ENCODE peak calls at places on chromosomes 13 and 19, in four cellular contexts. One of them, this sample, is unnamed. For H3K4me1 and H3K27me3, the result is how much of the 10 kb centered on the place peaks cover.

GRCh38 chr19:43464089-43464775 is 1.2 kb downstream of the LYPD3 start:
- DNase-seq in right cardiac atrium: peak
- DNase-seq in PC-3: no peak
- DNase-seq in psoas muscle: peak
- DNase-seq in this sample: peak

GRCh38 chr19:53879145-53880037 is 2.6 kb upstream of the PRKCG start:
- DNase-seq in psoas muscle: peak
- DNase-seq in PC-3: peak
- DNase-seq in right cardiac atrium: peak
- DNase-seq in this sample: peak

GRCh38 chr13:48131481-48131992 is 36.6 kb upstream of the MED4 start:
- DNase-seq in psoas muscle: no peak
- DNase-seq in PC-3: no peak
- DNase-seq in right cardiac atrium: no peak
- DNase-seq in this sample: no peak

GRCh38 chr13:45928843-45929242 is 77.3 kb upstream of the SIAH3 start:
- DNase-seq in right cardiac atrium: no peak
- DNase-seq in psoas muscle: no peak
- DNase-seq in PC-3: peak
- DNase-seq in this sample: peak

GRCh38 chr19:29519146-29519545 is 6.6 kb upstream of the VSTM2B start:
- DNase-seq in psoas muscle: no peak
- DNase-seq in PC-3: no peak
- DNase-seq in right cardiac atrium: peak
- DNase-seq in this sample: no peak

GRCh38 chr13:34343413-34343812 is 525.5 kb downstream of the RFC3 start:
- DNase-seq in psoas muscle: no peak
- DNase-seq in PC-3: no peak
- DNase-seq in right cardiac atrium: no peak
- DNase-seq in this sample: no peak

GRCh38 chr13:74288361-74288911 is 154.2 kb upstream of the KLF12 start:
- DNase-seq in right cardiac atrium: peak
- DNase-seq in PC-3: no peak
- DNase-seq in psoas muscle: peak
- DNase-seq in this sample: no peak

GRCh38 chr19:10461047-10461949 is 41.0 kb downstream of the PDE4A start:
- DNase-seq in psoas muscle: peak
- DNase-seq in right cardiac atrium: peak
- DNase-seq in PC-3: peak
- DNase-seq in this sample: peak

GRCh38 chr19:11848594-11849263 is at the start of gene ZNF439:
- DNase-seq in PC-3: peak
- DNase-seq in psoas muscle: peak
- DNase-seq in right cardiac atrium: peak
- DNase-seq in this sample: peak

GRCh38 chr19:9981406-9982260 is 28.7 kb downstream of the COL5A3 start:
- DNase-seq in right cardiac atrium: no peak
- DNase-seq in psoas muscle: no peak
- DNase-seq in PC-3: no peak
- DNase-seq in this sample: no peak

GRCh38 chr13:72782717-72783116 is 784 bp downstream of the PIBF1 start:
- DNase-seq in PC-3: no peak
- DNase-seq in psoas muscle: no peak
- DNase-seq in right cardiac atrium: no peak
- DNase-seq in this sample: peak

DNA sequence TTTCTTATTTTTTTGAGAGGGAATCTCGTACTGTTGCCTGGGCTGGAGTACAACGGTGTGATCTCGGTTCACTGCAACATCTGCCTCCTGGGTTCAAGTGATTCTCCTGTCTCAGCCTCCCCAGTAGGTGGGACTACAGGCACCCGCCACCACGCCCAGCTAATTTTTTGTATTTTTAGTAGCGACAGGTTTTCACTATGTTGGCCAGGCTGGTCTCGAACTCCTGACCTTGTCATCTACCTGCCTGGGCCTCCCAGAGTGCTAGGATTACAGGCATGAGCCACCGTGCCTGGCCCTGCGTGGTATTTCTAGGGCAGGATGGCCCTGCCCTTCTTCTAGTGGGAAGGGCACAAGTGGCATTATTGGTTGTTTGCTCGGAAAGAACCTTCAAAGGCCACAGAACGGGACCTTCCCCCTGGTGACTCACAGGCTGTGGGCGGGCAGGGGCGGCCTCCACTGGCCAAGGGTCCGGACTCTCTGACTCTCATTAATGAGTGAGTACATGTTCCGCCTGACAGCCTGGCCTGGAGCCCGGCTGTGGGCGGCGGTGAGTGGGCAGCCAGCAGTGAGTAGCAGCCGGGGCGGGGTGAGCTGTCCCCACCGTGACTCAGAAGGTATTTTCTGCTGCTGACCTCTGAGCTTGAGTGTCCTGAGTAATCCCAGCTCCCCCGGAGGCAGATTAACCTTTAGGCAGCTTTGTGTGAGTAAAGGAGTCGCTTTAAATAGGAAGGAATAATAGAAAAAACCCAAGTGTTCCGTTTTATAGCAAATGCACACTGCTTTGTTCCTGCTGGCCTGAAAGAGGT is 5.1 kb downstream of the DOT1L start:
- DNase-seq in psoas muscle: peak
- DNase-seq in right cardiac atrium: peak
- DNase-seq in PC-3: peak
- DNase-seq in this sample: peak
- H3K4me1 ChIP-seq in psoas muscle: half or more
- H3K4me1 ChIP-seq in right cardiac atrium: under half
- H3K4me1 ChIP-seq in PC-3: under half
- H3K4me1 ChIP-seq in this sample: half or more

GRCh38 chr19:13503570-13504235 is 2.6 kb downstream of the CACNA1A start:
- DNase-seq in psoas muscle: no peak
- DNase-seq in right cardiac atrium: no peak
- DNase-seq in PC-3: no peak
- DNase-seq in this sample: no peak
- H3K27me3 ChIP-seq in psoas muscle: under half
- H3K27me3 ChIP-seq in right cardiac atrium: under half
- H3K27me3 ChIP-seq in PC-3: half or more
- H3K27me3 ChIP-seq in this sample: under half

GRCh38 chr13:28489536-28489935 is 5.4 kb downstream of the FLT1 start:
- DNase-seq in right cardiac atrium: no peak
- DNase-seq in psoas muscle: no peak
- DNase-seq in PC-3: no peak
- DNase-seq in this sample: peak
- H3K4me3 ChIP-seq in right cardiac atrium: peak
- H3K4me3 ChIP-seq in psoas muscle: peak
- H3K4me3 ChIP-seq in PC-3: no peak
- H3K4me3 ChIP-seq in this sample: no peak

GRCh38 chr19:6531163-6531955 is 533 bp downstream of the TNFSF9 start:
- DNase-seq in psoas muscle: no peak
- DNase-seq in PC-3: no peak
- DNase-seq in right cardiac atrium: peak
- DNase-seq in this sample: no peak
- H3K4me1 ChIP-seq in psoas muscle: under half
- H3K4me1 ChIP-seq in PC-3: under half
- H3K4me1 ChIP-seq in right cardiac atrium: under half
- H3K4me1 ChIP-seq in this sample: under half

DNA sequence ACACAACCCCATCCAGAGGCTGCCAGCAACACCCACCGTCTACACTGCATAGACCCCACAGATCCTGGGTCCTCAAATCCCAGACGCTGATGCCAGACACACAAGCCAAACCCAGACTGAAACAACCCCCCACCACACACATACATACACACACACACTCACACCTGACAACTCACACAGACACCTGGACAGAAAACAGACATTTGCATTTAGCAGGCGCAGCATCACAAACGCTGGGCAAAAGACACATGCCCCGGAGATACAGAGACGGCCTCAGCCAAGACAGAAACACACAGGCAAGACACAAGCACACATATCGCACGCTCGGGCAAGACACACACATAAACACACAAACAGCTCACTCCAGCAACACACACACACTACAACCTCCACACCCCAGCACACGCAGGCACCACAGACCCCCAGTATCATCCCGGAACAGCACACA is 1.3 kb downstream of the BBC3 start:
- DNase-seq in right cardiac atrium: no peak
- DNase-seq in psoas muscle: no peak
- DNase-seq in PC-3: peak
- DNase-seq in this sample: peak
- H3K27me3 ChIP-seq in right cardiac atrium: under half
- H3K27me3 ChIP-seq in psoas muscle: under half
- H3K27me3 ChIP-seq in PC-3: under half
- H3K27me3 ChIP-seq in this sample: under half

DNA sequence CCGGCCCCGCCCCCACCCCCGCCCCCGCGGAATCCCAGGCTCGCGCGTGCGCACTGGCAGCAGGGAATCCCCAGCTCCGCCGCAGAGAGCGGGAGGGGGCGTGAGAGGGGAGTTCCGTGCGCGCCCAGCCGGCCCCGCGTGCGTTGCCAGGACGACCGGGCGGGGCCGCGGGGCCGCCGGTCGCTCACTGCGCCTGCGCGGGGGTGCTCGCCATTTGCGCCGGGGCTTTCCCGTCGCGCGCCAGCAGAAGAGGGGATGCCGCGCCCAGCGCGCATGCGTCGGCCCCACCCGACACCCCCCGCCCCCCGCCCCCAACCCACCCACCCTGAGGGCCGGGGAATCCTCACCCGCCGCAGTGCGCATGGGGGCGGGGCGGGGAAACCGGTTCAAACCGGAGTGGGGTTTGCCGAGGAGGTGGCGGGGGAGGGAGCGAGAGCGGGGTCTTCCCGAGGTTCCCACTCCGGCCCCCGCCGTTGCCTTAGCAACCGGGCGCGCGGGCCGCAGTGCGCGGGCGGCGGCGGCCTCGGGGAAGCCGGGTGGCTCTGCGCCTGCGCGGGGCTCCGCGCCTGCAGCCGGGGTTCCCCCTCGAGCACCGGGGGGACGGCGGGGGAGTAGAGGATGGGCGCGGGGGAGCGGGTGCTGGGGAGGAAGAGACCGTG is 15.1 kb downstream of the CCDC124 start:
- DNase-seq in psoas muscle: peak
- DNase-seq in PC-3: peak
- DNase-seq in right cardiac atrium: peak
- DNase-seq in this sample: peak
- H3K4me3 ChIP-seq in psoas muscle: peak
- H3K4me3 ChIP-seq in PC-3: peak
- H3K4me3 ChIP-seq in right cardiac atrium: peak
- H3K4me3 ChIP-seq in this sample: peak

GRCh38 chr19:36986601-36987000 is 70.5 kb downstream of the ZNF568 start:
- DNase-seq in psoas muscle: no peak
- DNase-seq in PC-3: no peak
- DNase-seq in right cardiac atrium: no peak
- DNase-seq in this sample: no peak
- H3K4me1 ChIP-seq in psoas muscle: under half
- H3K4me1 ChIP-seq in PC-3: under half
- H3K4me1 ChIP-seq in right cardiac atrium: under half
- H3K4me1 ChIP-seq in this sample: under half

GRCh38 chr19:35852029-35852780 is at the start of gene NPHS1:
- DNase-seq in PC-3: no peak
- DNase-seq in right cardiac atrium: no peak
- DNase-seq in psoas muscle: no peak
- DNase-seq in this sample: no peak

GRCh38 chr19:35851213-35852028 is 883 bp downstream of the NPHS1 start:
- DNase-seq in psoas muscle: no peak
- DNase-seq in PC-3: no peak
- DNase-seq in right cardiac atrium: no peak
- DNase-seq in this sample: no peak

GRCh38 chr19:35856001-35856400 is 710 bp upstream of the KIRREL2 start:
- DNase-seq in right cardiac atrium: no peak
- DNase-seq in psoas muscle: no peak
- DNase-seq in PC-3: no peak
- DNase-seq in this sample: no peak

GRCh38 chr19:35856546-35857149 is at the start of gene KIRREL2:
- DNase-seq in psoas muscle: no peak
- DNase-seq in right cardiac atrium: no peak
- DNase-seq in PC-3: no peak
- DNase-seq in this sample: no peak

GRCh38 chr19:35853038-35853756 is 893 bp upstream of the NPHS1 start:
- DNase-seq in PC-3: no peak
- DNase-seq in psoas muscle: no peak
- DNase-seq in right cardiac atrium: no peak
- DNase-seq in this sample: no peak
- H3K27me3 ChIP-seq in PC-3: under half
- H3K27me3 ChIP-seq in psoas muscle: half or more
- H3K27me3 ChIP-seq in right cardiac atrium: under half
- H3K27me3 ChIP-seq in this sample: half or more

DNA sequence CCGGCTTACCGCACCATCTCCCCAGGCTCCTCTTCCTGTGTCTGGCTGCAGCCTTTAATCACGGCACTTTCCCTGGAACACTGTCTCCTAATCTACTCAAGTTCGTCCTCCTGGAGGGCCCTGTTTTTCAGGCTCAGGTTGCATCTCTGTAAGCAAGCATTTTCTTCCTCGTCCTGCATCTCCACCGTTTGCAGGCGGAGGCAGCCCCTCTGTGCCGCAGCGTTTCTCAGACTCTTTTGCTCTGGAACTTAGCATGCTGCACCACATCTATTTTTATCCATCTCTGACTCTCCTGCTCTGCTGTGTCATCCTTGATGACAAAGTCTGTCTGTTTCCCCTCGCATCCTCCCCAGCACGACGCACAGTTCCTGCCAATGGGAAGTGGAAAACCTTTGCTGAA is 117.5 kb downstream of the ATP8A2 start:
- DNase-seq in psoas muscle: no peak
- DNase-seq in right cardiac atrium: no peak
- DNase-seq in PC-3: no peak
- DNase-seq in this sample: peak
- H3K4me3 ChIP-seq in psoas muscle: no peak
- H3K4me3 ChIP-seq in right cardiac atrium: peak
- H3K4me3 ChIP-seq in PC-3: no peak
- H3K4me3 ChIP-seq in this sample: no peak

This sample was measured in adipocyte.